ENCODE peak calls at places on chromosomes 7 and 10, in five cellular contexts. A, X, Y, B and D are unnamed samples.

GRCh38 chr10:27618906-27619305 is 114.8 kb downstream of the RAB18 start:
- DNase-seq in A (peak), X (no peak), Y (no peak), B (no peak), D (no peak)

GRCh38 chr10:117004627-117005453 is at the start of gene SHTN1:
- DNase-seq in A (peak), X (no peak), Y (peak), B (peak), D (peak)

GRCh38 chr7:43639858-43640491 is 57.1 kb downstream of the STK17A start:
- DNase-seq in A (peak), X (no peak), Y (peak), B (peak), D (no peak)

GRCh38 chr10:76029782-76030181 is 598.4 kb downstream of the LRMDA start:
- DNase-seq in A (no peak), X (no peak), Y (no peak), B (no peak), D (no peak)

GRCh38 chr7:73899731-73900142 is 38.8 kb downstream of the TMEM270 start:
- DNase-seq in A (peak), X (no peak), Y (peak), B (peak), D (peak)

GRCh38 chr10:110286841-110287240 is 17.9 kb downstream of the SMNDC1 start:
- DNase-seq in A (no peak), X (no peak), Y (no peak), B (no peak), D (no peak)

GRCh38 chr7:55086413-55087201 is 67.8 kb downstream of the EGFR start:
- DNase-seq in A (peak), X (no peak), Y (peak), B (peak), D (no peak)

GRCh38 chr10:114042895-114043531 is 653 bp upstream of the ADRB1 start:
- DNase-seq in A (peak), X (no peak), Y (peak), B (peak), D (peak)

GRCh38 chr7:127557803-127558202 is 27.6 kb downstream of the GCC1 start:
- DNase-seq in A (no peak), X (no peak), Y (no peak), B (no peak), D (no peak)

GRCh38 chr7:151518105-151518780 is 1.5 kb downstream of the RHEB start:
- DNase-seq in A (peak), X (peak), Y (peak), B (peak), D (peak)

GRCh38 chr7:138402749-138403148 is 57.3 kb upstream of the TRIM24 start:
- DNase-seq in A (no peak), X (no peak), Y (no peak), B (no peak), D (no peak)

GRCh38 chr10:87578160-87578559 is 73.5 kb downstream of the MINPP1 start:
- DNase-seq in A (no peak), X (no peak), Y (no peak), B (no peak), D (no peak)

GRCh38 chr10:77386833-77387232 is 250.8 kb downstream of the KCNMA1 start:
- DNase-seq in A (peak), X (no peak), Y (peak), B (peak), D (no peak)

GRCh38 chr7:636396-636795 is 90.1 kb upstream of the DNAAF5 start:
- DNase-seq in A (no peak), X (no peak), Y (no peak), B (peak), D (no peak)

GRCh38 chr7:106110238-106110560 is 1.9 kb downstream of the SYPL1 start:
- DNase-seq in A (no peak), X (no peak), Y (peak), B (peak), D (no peak)

GRCh38 chr10:28938745-28939144 is 261.4 kb downstream of the BAMBI start:
- DNase-seq in A (peak), X (no peak), Y (peak), B (no peak), D (no peak)

GRCh38 chr10:3806603-3807002 is 21.6 kb upstream of the KLF6 start:
- DNase-seq in A (peak), X (no peak), Y (peak), B (peak), D (no peak)

GRCh38 chr7:151810434-151811232 is 66.3 kb downstream of the PRKAG2 start:
- DNase-seq in A (no peak), X (no peak), Y (no peak), B (no peak), D (no peak)

GRCh38 chr10:74924251-74924954 is 98.0 kb downstream of the KAT6B start:
- DNase-seq in A (peak), X (no peak), Y (peak), B (peak), D (no peak)

GRCh38 chr7:99824091-99824490 is 3.7 kb upstream of the CYP3A43 start:
- DNase-seq in A (no peak), X (no peak), Y (no peak), B (no peak), D (no peak)

GRCh38 chr7:106947244-106947728 is 82.2 kb downstream of the PIK3CG start:
- DNase-seq in A (peak), X (peak), Y (peak), B (peak), D (no peak)

GRCh38 chr10:18351426-18351825 is 211.2 kb downstream of the CACNB2 start:
- DNase-seq in A (no peak), X (no peak), Y (no peak), B (no peak), D (no peak)

GRCh38 chr7:102073931-102074880 is 212.5 kb upstream of the SH2B2 start:
- DNase-seq in A (no peak), X (no peak), Y (no peak), B (peak), D (no peak)

GRCh38 chr10:76779163-76779820 is 858.3 kb downstream of the KCNMA1 start:
- DNase-seq in A (peak), X (no peak), Y (peak), B (peak), D (no peak)

GRCh38 chr7:134056816-134057215 is 70.3 kb upstream of the LRGUK start:
- DNase-seq in A (no peak), X (no peak), Y (no peak), B (no peak), D (no peak)

GRCh38 chr10:58237014-58237830 is 30.5 kb downstream of the IPMK start:
- DNase-seq in A (peak), X (no peak), Y (peak), B (peak), D (no peak)

GRCh38 chr7:68724965-68725364 is 873.3 kb upstream of the AUTS2 start:
- DNase-seq in A (no peak), X (no peak), Y (no peak), B (no peak), D (no peak)

GRCh38 chr10:86699541-86699940 is 31.2 kb downstream of the LDB3 start:
- DNase-seq in A (no peak), X (no peak), Y (no peak), B (no peak), D (no peak)

GRCh38 chr10:103703941-103704919 is 151.1 kb downstream of the SH3PXD2A start:
- DNase-seq in A (no peak), X (no peak), Y (no peak), B (no peak), D (no peak)

GRCh38 chr7:43764039-43764789 is 5.7 kb downstream of the BLVRA start:
- DNase-seq in A (no peak), X (peak), Y (no peak), B (no peak), D (peak)

GRCh38 chr10:43177588-43177987 is 39.3 kb downstream of the CSGALNACT2 start:
- DNase-seq in A (no peak), X (no peak), Y (no peak), B (no peak), D (no peak)

GRCh38 chr7:117993377-117994003 is 120.2 kb upstream of the CTTNBP2 start:
- DNase-seq in A (peak), X (no peak), Y (peak), B (peak), D (no peak)

GRCh38 chr10:6116806-6117205 is 28.0 kb downstream of the RBM17 start:
- DNase-seq in A (no peak), X (no peak), Y (no peak), B (no peak), D (no peak)
- H3K4me3 ChIP-seq in A (no peak), X (no peak), Y (no peak), B (no peak), D (no peak)

GRCh38 chr10:93599335-93599734 is 1.7 kb downstream of the RBP4 start:
- DNase-seq in A (no peak), X (no peak), Y (no peak), B (no peak), D (no peak)
- H3K4me3 ChIP-seq in A (no peak), X (no peak), Y (no peak), B (peak), D (no peak)

DNA sequence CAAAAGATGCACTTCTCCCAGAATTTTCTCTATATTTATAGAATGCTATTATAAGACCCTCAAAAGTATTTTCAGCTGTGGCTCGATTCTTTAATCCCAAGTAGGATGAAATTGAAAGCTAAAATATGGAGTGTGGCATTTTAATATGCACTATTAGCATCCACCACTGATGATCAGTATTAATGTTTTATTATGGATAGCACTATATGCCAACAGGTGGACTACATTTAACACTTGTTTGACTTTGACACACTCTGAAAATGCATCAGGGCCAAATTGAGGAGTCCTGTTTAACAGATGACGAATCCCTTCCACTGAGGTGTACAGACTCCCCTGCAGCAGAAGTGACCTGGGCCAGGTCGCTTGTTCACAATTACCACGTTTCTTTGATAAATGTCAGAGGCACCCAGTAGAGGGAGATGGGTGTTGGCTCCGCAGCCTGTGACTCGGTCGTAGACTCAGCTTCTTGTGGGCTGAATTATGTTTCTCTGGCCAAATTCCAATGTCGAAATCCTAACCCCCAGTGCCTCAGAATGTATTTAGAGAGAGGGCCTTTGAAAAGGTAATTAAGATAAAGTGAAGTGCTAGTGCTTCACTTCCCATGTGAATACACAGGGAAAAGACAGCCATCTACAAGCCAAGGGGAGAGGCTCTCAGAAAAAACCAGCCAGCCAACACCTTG is 48.1 kb downstream of the WIPF3 start:
- DNase-seq in A (peak), X (no peak), Y (no peak), B (no peak), D (no peak)
- H3K4me3 ChIP-seq in A (no peak), X (no peak), Y (no peak), B (no peak), D (no peak)

GRCh38 chr7:36363515-36363914 is 26.1 kb upstream of the ANLN start:
- DNase-seq in A (no peak), X (no peak), Y (no peak), B (no peak), D (no peak)
- H3K4me3 ChIP-seq in A (no peak), X (no peak), Y (no peak), B (no peak), D (no peak)

DNA sequence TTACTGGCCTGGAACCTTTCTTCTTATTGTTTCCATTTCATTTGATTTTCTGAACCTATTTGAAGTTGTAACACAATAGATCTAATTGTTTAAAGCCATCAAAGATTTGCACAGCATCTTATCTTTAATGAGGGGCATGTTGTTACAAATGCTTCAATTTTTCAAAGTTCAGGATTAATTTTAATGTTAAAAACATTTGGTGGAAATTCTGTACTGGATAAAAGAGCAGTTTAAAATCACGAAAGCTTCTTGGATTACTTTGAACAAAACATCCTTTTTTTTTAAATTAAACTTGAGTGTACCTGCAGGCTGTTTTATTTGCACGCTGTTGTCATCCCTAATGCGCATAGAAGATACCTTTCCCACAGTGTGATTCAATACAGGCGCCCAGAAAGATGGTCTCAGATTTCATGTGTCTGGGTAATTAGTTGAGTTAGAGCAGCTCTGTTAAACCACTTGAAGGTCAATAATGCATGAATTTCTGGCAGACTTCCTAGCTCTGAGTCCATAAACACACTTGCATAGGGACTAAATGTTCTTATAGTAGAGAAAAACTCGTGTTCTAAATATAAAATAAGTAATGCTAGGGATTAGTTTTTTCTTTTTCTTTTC is 29.3 kb upstream of the DDX50 start:
- DNase-seq in A (peak), X (no peak), Y (peak), B (peak), D (no peak)
- H3K4me3 ChIP-seq in A (no peak), X (no peak), Y (no peak), B (peak), D (no peak)

GRCh38 chr7:92725161-92725925 is 111.0 kb downstream of the CDK6 start:
- DNase-seq in A (no peak), X (no peak), Y (no peak), B (no peak), D (no peak)
- H3K4me3 ChIP-seq in A (no peak), X (no peak), Y (no peak), B (no peak), D (no peak)

DNA sequence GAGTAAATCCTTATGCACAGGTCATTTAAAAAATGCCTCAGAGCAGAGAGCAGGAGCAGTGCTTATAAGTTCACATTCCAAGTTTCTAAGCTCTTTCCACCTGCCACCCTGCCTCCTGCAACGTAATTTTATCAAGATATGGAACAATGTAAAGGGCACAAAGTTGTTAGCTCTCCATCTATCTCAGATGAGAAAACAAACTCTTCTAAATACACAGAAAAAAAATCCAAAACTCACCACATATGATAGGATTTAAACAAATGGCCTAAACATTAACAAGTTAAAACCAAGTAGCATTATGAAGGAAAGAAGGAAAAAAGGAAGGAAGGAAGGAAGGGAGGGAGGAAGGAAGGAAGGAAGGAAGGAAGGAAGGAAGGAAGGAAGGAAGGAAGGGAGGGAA is 1132.8 kb downstream of the GRM8 start:
- DNase-seq in A (no peak), X (no peak), Y (no peak), B (no peak), D (no peak)
- H3K4me3 ChIP-seq in A (no peak), X (no peak), Y (no peak), B (no peak), D (no peak)

GRCh38 chr10:70661623-70662361 is 10.5 kb upstream of the ADAMTS14 start:
- DNase-seq in A (no peak), X (no peak), Y (no peak), B (no peak), D (peak)
- H3K4me3 ChIP-seq in A (no peak), X (no peak), Y (no peak), B (no peak), D (no peak)

DNA sequence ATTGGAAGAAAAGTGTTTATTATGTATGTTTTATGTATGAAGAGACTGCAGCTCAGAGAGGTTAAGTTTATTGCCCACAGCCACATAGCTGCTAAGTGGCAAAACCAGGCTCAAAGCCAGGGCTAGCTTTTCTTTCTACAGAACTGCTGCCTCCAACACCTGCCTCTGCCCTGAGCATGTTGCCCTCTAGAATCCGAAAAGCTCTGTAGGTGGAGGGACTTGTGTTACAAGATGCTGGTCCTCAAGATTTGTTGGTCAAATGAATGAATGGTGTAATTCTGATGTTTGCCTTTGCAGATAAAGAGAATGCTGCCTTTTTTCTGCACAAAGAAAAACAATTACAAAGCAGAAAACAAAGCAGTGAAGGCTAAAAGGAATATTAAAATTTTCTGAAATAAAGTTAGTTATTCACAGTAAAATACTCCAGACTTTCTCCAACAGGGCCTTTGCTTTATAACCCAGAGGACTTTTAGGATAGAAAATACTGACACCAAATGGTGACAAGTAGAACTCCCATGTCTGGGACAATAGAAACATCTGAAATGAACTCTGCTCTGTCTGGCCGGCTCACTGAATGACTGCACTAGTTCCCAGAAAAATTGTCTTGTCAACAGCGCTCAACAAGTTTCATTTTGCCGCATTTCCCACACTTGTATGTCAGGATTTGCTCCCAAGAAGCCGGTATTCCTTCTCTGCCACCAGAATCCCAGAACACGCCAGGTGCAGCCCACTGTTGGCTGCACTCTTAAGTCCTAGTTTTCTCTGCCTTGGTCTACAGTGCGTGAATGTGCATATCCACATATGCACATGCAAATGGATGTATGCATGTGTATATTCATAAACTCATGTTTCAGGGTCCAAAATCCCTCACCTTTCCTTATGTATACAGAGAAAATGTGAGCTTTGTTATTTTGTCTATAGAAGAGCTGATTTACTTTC is 11.0 kb upstream of the DNTT start:
- DNase-seq in A (peak), X (no peak), Y (peak), B (peak), D (no peak)
- H3K4me3 ChIP-seq in A (no peak), X (no peak), Y (no peak), B (peak), D (no peak)